ENCODE peak calls at places on chromosome 18, in nine cellular contexts. X is A549, C is BE2C, R is IMR-90, K is left ventricle myocardium inferior, D is kidney, Q is AG04449, V is tibial artery, P is thoracic aorta. A is an unnamed sample.

GRCh38 chr18:40877096-40877495 is 1077.9 kb upstream of the PIK3C3 start:
- DNase-seq in D (no peak), R (peak), X (no peak), Q (peak), K (no peak), V (no peak), P (no peak), C (no peak), A (peak)

GRCh38 chr18:3008546-3008945 is 4.4 kb downstream of the LPIN2 start:
- DNase-seq in D (no peak), V (no peak), P (no peak), R (peak), C (no peak), K (no peak), X (peak), Q (no peak), A (peak)

GRCh38 chr18:6994719-6995430 is 122.7 kb downstream of the LAMA1 start:
- DNase-seq in C (no peak), D (no peak), Q (no peak), K (no peak), R (no peak), V (no peak), X (no peak), P (no peak), A (peak)

GRCh38 chr18:46070683-46071614 is 1.1 kb downstream of the PSTPIP2 start:
- DNase-seq in P (no peak), C (no peak), V (no peak), D (no peak), R (no peak), K (no peak), Q (no peak), X (no peak), A (no peak)

GRCh38 chr18:74539289-74539688 is 5.0 kb downstream of the CNDP1 start:
- DNase-seq in V (no peak), P (no peak), Q (no peak), C (no peak), K (no peak), X (no peak), R (no peak), D (peak), A (no peak)

GRCh38 chr18:67300498-67300897 is 216.0 kb downstream of the DSEL start:
- DNase-seq in X (peak), C (no peak), V (no peak), R (no peak), K (no peak), D (no peak), P (no peak), Q (no peak), A (no peak)

GRCh38 chr18:67672142-67672541 is 155.6 kb upstream of the DSEL start:
- DNase-seq in V (no peak), Q (peak), K (no peak), X (no peak), C (no peak), R (peak), D (no peak), P (no peak), A (no peak)

GRCh38 chr18:24398515-24398914 is 891 bp upstream of the OSBPL1A start:
- DNase-seq in V (no peak), Q (no peak), R (peak), C (no peak), P (no peak), X (no peak), K (no peak), D (no peak), A (peak)

GRCh38 chr18:27861539-27861938 is 315.4 kb downstream of the CDH2 start:
- DNase-seq in C (peak), P (no peak), V (no peak), X (no peak), Q (no peak), K (no peak), D (no peak), R (no peak), A (no peak)

GRCh38 chr18:29226201-29226600 is 1049.3 kb upstream of the CDH2 start:
- DNase-seq in V (no peak), K (no peak), R (peak), P (no peak), Q (no peak), C (no peak), X (no peak), D (no peak), A (no peak)

GRCh38 chr18:24050916-24051255 is 36.3 kb downstream of the TTC39C start:
- DNase-seq in Q (no peak), R (no peak), C (no peak), K (no peak), V (no peak), D (no peak), P (no peak), X (no peak), A (no peak)

GRCh38 chr18:475202-475624 is 25.3 kb downstream of the COLEC12 start:
- DNase-seq in X (no peak), R (peak), K (no peak), C (no peak), Q (peak), D (no peak), P (no peak), V (no peak), A (peak)

GRCh38 chr18:68604256-68604655 is 110.7 kb downstream of the TMX3 start:
- DNase-seq in K (no peak), V (peak), P (no peak), Q (no peak), D (no peak), C (no peak), R (peak), X (no peak), A (peak)

GRCh38 chr18:63238711-63239110 is 80.9 kb downstream of the BCL2 start:
- DNase-seq in P (no peak), C (no peak), V (no peak), X (no peak), D (no peak), K (no peak), Q (no peak), R (no peak), A (no peak)

GRCh38 chr18:63707816-63708215 is 5.1 kb downstream of the SERPINB11 start:
- DNase-seq in K (no peak), D (no peak), C (no peak), R (peak), X (no peak), V (no peak), Q (no peak), P (no peak), A (no peak)

GRCh38 chr18:24986611-24987270 is 365.2 kb downstream of the ZNF521 start:
- DNase-seq in V (no peak), Q (no peak), C (no peak), D (no peak), R (peak), K (no peak), X (no peak), P (no peak), A (no peak)

GRCh38 chr18:76099931-76100457 is 395.0 kb downstream of the ZNF516 start:
- DNase-seq in R (no peak), X (no peak), C (no peak), V (no peak), D (no peak), K (no peak), Q (no peak), P (no peak), A (no peak)

DNA sequence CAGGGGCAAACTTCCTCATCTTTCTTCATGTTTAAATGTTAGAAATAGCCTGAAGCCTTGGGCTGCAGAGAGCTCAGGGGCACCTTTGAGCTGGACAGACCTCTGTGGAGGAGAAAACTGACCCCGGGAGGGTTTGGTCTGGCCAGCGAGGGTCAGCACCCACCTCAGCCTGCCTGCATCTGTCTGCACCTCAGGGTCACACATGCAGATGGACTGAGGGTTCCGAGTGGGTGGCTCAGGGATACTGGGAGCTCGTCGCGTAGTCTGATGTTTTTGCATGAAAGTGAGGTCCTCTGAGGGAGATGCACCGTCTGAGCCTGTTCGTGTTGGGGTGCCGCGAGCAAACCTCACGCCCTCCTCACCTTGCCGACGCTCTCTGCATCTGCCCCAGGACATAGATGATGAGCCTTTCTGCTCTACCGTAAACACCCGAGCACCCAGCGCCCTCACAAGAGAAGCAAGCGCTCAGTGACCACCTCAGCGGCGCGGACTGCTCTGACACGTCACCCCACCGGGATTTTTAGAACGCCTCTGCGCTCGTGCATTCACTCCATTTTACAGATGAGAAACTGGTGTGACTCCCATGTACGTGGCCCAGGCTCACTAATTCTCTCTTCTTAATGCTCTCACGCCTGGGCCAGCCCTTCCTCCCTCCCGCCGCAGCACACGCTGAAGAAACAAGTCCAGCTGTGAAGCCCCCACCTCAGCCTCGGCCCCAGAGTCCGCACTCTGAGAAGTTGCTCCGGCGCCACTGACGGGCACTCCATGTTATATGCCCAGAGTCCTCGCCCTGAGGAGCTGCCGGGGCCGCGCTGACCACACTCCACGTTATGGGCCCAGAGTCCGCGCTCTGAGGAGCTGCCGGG is 9.5 kb downstream of the KCNG2 start:
- DNase-seq in K (no peak), Q (no peak), D (peak), P (no peak), R (no peak), X (no peak), V (no peak), C (no peak), A (no peak)
- H3K4me3 ChIP-seq in K (no peak), Q (no peak), D (no peak), P (no peak), R (no peak), X (no peak), V (no peak), C (no peak), A (no peak)

DNA sequence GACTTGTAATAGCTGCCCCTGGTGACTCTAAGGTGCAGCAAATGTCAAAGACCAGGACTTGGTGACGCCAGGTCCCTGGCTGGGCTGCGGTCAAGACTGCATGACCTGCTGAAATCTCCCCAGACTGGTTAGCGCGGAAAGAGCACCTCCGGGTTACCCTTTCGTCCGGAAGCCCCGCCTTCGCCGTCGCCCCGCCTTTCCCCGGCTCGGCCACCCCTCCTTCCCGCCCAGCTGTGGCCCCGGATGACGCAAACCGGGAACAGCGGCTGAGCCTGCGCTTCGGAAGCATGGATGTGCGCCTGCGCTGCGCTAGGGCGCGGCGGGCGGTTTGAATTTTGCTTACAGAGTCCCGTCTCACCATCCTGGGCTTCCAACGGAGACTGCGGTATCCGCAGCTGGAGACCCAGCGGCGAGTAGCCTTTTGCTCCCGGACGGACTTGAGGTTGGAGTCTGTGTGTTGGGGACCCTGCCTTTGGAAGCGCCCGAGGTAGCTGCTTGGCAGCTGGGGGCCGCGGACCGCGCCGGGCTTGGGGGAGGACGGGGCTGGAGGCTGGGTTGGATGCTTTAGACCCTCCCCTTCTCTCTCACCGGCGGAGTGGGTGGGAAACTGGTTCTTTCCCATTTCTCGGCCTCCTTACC is at the start of gene SKA1:
- DNase-seq in X (peak), K (peak), P (peak), C (peak), D (peak), Q (peak), R (peak), V (peak), A (peak)
- TF ChIP-seq CTCF in X (no peak), K (no peak), P (no peak), C (no peak), D (no peak), Q (no peak), R (no peak), V (no peak), A (no peak)

GRCh38 chr18:12777543-12777942 is 74.7 kb downstream of the PSMG2 start:
- DNase-seq in R (no peak), P (no peak), X (no peak), D (no peak), Q (no peak), V (no peak), K (no peak), C (no peak), A (peak)
- H3K4me3 ChIP-seq in R (no peak), P (peak), X (no peak), D (no peak), Q (no peak), V (peak), K (peak), C (no peak), A (peak)

GRCh38 chr18:13582283-13582682 is 144.1 kb downstream of the FAM210A start:
- DNase-seq in C (no peak), K (no peak), X (no peak), Q (no peak), P (no peak), R (no peak), D (no peak), V (peak), A (no peak)
- TF ChIP-seq CTCF in C (no peak), K (no peak), X (no peak), Q (no peak), P (no peak), R (no peak), D (no peak), V (no peak), A (no peak)